ENCODE peak calls at places on chromosomes 1 and 21, in six cellular contexts. One of them, this sample, is unnamed.

GRCh38 chr1:2856821-2857290 is 55.4 kb upstream of the TTC34 start:
- DNase-seq in thoracic aorta: no peak
- DNase-seq in iPS-NIHi11: no peak
- DNase-seq in right cardiac atrium: peak
- DNase-seq in left lung: peak
- DNase-seq in GM23248: no peak
- DNase-seq in this sample: no peak

GRCh38 chr1:244952940-244953339 is 88.6 kb upstream of the HNRNPU start:
- DNase-seq in thoracic aorta: no peak
- DNase-seq in iPS-NIHi11: no peak
- DNase-seq in right cardiac atrium: no peak
- DNase-seq in left lung: no peak
- DNase-seq in GM23248: no peak
- DNase-seq in this sample: no peak

GRCh38 chr1:10620776-10621175 is 146.0 kb downstream of the PEX14 start:
- DNase-seq in thoracic aorta: no peak
- DNase-seq in iPS-NIHi11: no peak
- DNase-seq in right cardiac atrium: no peak
- DNase-seq in left lung: no peak
- DNase-seq in GM23248: no peak
- DNase-seq in this sample: no peak

GRCh38 chr1:222777463-222777862 is 37.4 kb upstream of the DISP1 start:
- DNase-seq in thoracic aorta: no peak
- DNase-seq in iPS-NIHi11: no peak
- DNase-seq in right cardiac atrium: no peak
- DNase-seq in left lung: no peak
- DNase-seq in GM23248: peak
- DNase-seq in this sample: no peak

GRCh38 chr1:90964444-90965035 is 57.3 kb downstream of the ZNF644 start:
- DNase-seq in thoracic aorta: no peak
- DNase-seq in iPS-NIHi11: no peak
- DNase-seq in right cardiac atrium: no peak
- DNase-seq in left lung: no peak
- DNase-seq in GM23248: peak
- DNase-seq in this sample: no peak

GRCh38 chr1:172135076-172135672 is 285.3 kb upstream of the C1orf105 start:
- DNase-seq in thoracic aorta: no peak
- DNase-seq in iPS-NIHi11: peak
- DNase-seq in right cardiac atrium: no peak
- DNase-seq in left lung: no peak
- DNase-seq in GM23248: no peak
- DNase-seq in this sample: no peak

GRCh38 chr1:37795340-37796110 is 1.9 kb downstream of the MANEAL start:
- DNase-seq in thoracic aorta: no peak
- DNase-seq in iPS-NIHi11: peak
- DNase-seq in right cardiac atrium: peak
- DNase-seq in left lung: peak
- DNase-seq in GM23248: peak
- DNase-seq in this sample: peak

GRCh38 chr1:197171531-197171930 is 25.1 kb upstream of the ASPM start:
- DNase-seq in thoracic aorta: no peak
- DNase-seq in iPS-NIHi11: no peak
- DNase-seq in right cardiac atrium: no peak
- DNase-seq in left lung: no peak
- DNase-seq in GM23248: peak
- DNase-seq in this sample: no peak

GRCh38 chr1:109844609-109845008 is 66.0 kb upstream of the CSF1 start:
- DNase-seq in thoracic aorta: no peak
- DNase-seq in iPS-NIHi11: no peak
- DNase-seq in right cardiac atrium: no peak
- DNase-seq in left lung: no peak
- DNase-seq in GM23248: no peak
- DNase-seq in this sample: no peak

GRCh38 chr1:160911441-160911840 is 26.5 kb upstream of the ITLN1 start:
- DNase-seq in thoracic aorta: no peak
- DNase-seq in iPS-NIHi11: no peak
- DNase-seq in right cardiac atrium: no peak
- DNase-seq in left lung: no peak
- DNase-seq in GM23248: no peak
- DNase-seq in this sample: no peak

GRCh38 chr1:164591858-164592257 is 32.9 kb downstream of the PBX1 start:
- DNase-seq in thoracic aorta: no peak
- DNase-seq in iPS-NIHi11: no peak
- DNase-seq in right cardiac atrium: no peak
- DNase-seq in left lung: no peak
- DNase-seq in GM23248: peak
- DNase-seq in this sample: no peak

GRCh38 chr21:33541105-33541711 is 709 bp downstream of the GART start:
- DNase-seq in thoracic aorta: no peak
- DNase-seq in iPS-NIHi11: no peak
- DNase-seq in right cardiac atrium: no peak
- DNase-seq in left lung: no peak
- DNase-seq in GM23248: peak
- DNase-seq in this sample: no peak

GRCh38 chr1:33435096-33435820 is 4.4 kb upstream of the PHC2 start:
- DNase-seq in thoracic aorta: no peak
- DNase-seq in iPS-NIHi11: no peak
- DNase-seq in right cardiac atrium: no peak
- DNase-seq in left lung: no peak
- DNase-seq in GM23248: peak
- DNase-seq in this sample: no peak

GRCh38 chr1:84827976-84828375 is 65.0 kb downstream of the LPAR3 start:
- DNase-seq in thoracic aorta: no peak
- DNase-seq in iPS-NIHi11: no peak
- DNase-seq in right cardiac atrium: no peak
- DNase-seq in left lung: no peak
- DNase-seq in GM23248: no peak
- DNase-seq in this sample: no peak

GRCh38 chr1:116194592-116194991 is 83.4 kb downstream of the MAB21L3 start:
- DNase-seq in thoracic aorta: no peak
- DNase-seq in iPS-NIHi11: no peak
- DNase-seq in right cardiac atrium: no peak
- DNase-seq in left lung: no peak
- DNase-seq in GM23248: no peak
- DNase-seq in this sample: no peak

GRCh38 chr1:212607924-212608208 is 695 bp upstream of the ATF3 start:
- DNase-seq in thoracic aorta: no peak
- DNase-seq in iPS-NIHi11: no peak
- DNase-seq in right cardiac atrium: no peak
- DNase-seq in left lung: peak
- DNase-seq in GM23248: peak
- DNase-seq in this sample: no peak

GRCh38 chr21:36135391-36136094 is 664 bp downstream of the CBR3 start:
- DNase-seq in thoracic aorta: no peak
- DNase-seq in iPS-NIHi11: peak
- DNase-seq in right cardiac atrium: peak
- DNase-seq in left lung: peak
- DNase-seq in GM23248: peak
- DNase-seq in this sample: peak

GRCh38 chr1:226723640-226724532 is 15.2 kb downstream of the ITPKB start:
- DNase-seq in thoracic aorta: no peak
- DNase-seq in iPS-NIHi11: peak
- DNase-seq in right cardiac atrium: no peak
- DNase-seq in left lung: no peak
- DNase-seq in GM23248: peak
- DNase-seq in this sample: no peak

GRCh38 chr1:208139434-208140086 is 104.6 kb downstream of the PLXNA2 start:
- DNase-seq in thoracic aorta: no peak
- DNase-seq in iPS-NIHi11: no peak
- DNase-seq in right cardiac atrium: no peak
- DNase-seq in left lung: no peak
- DNase-seq in GM23248: no peak
- DNase-seq in this sample: no peak

GRCh38 chr1:154574715-154575114 is 7.1 kb downstream of the CHRNB2 start:
- DNase-seq in thoracic aorta: no peak
- DNase-seq in iPS-NIHi11: no peak
- DNase-seq in right cardiac atrium: no peak
- DNase-seq in left lung: no peak
- DNase-seq in GM23248: peak
- DNase-seq in this sample: peak

GRCh38 chr1:59506952-59507351 is 210.1 kb downstream of the FGGY start:
- DNase-seq in thoracic aorta: no peak
- DNase-seq in iPS-NIHi11: no peak
- DNase-seq in right cardiac atrium: no peak
- DNase-seq in left lung: no peak
- DNase-seq in GM23248: peak
- DNase-seq in this sample: peak

GRCh38 chr1:172279951-172280350 is 140.5 kb upstream of the C1orf105 start:
- DNase-seq in thoracic aorta: no peak
- DNase-seq in iPS-NIHi11: no peak
- DNase-seq in right cardiac atrium: no peak
- DNase-seq in left lung: no peak
- DNase-seq in GM23248: peak
- DNase-seq in this sample: no peak

GRCh38 chr1:3464649-3465025 is 10.2 kb downstream of the ARHGEF16 start:
- DNase-seq in thoracic aorta: no peak
- DNase-seq in iPS-NIHi11: no peak
- DNase-seq in right cardiac atrium: no peak
- DNase-seq in left lung: peak
- DNase-seq in GM23248: no peak
- DNase-seq in this sample: no peak

GRCh38 chr1:53324728-53325297 is 3.1 kb downstream of the LRP8 start:
- DNase-seq in thoracic aorta: no peak
- DNase-seq in iPS-NIHi11: no peak
- DNase-seq in right cardiac atrium: no peak
- DNase-seq in left lung: no peak
- DNase-seq in GM23248: peak
- DNase-seq in this sample: no peak

GRCh38 chr1:213615226-213615881 is 372.4 kb upstream of the PROX1 start:
- DNase-seq in thoracic aorta: no peak
- DNase-seq in iPS-NIHi11: no peak
- DNase-seq in right cardiac atrium: no peak
- DNase-seq in left lung: no peak
- DNase-seq in GM23248: no peak
- DNase-seq in this sample: no peak

GRCh38 chr1:2316451-2316940 is 74.9 kb downstream of the MORN1 start:
- DNase-seq in thoracic aorta: no peak
- DNase-seq in iPS-NIHi11: no peak
- DNase-seq in right cardiac atrium: no peak
- DNase-seq in left lung: no peak
- DNase-seq in GM23248: peak
- DNase-seq in this sample: no peak

GRCh38 chr1:154459044-154459443 is 43.0 kb upstream of the TDRD10 start:
- DNase-seq in thoracic aorta: no peak
- DNase-seq in iPS-NIHi11: no peak
- DNase-seq in right cardiac atrium: no peak
- DNase-seq in left lung: no peak
- DNase-seq in GM23248: no peak
- DNase-seq in this sample: no peak

GRCh38 chr1:47782414-47783165 is 214.6 kb downstream of the TRABD2B start:
- DNase-seq in thoracic aorta: peak
- DNase-seq in iPS-NIHi11: no peak
- DNase-seq in right cardiac atrium: no peak
- DNase-seq in left lung: peak
- DNase-seq in GM23248: peak
- DNase-seq in this sample: no peak

GRCh38 chr1:184418955-184419733 is 32.3 kb downstream of the C1orf21 start:
- DNase-seq in thoracic aorta: no peak
- DNase-seq in iPS-NIHi11: no peak
- DNase-seq in right cardiac atrium: no peak
- DNase-seq in left lung: no peak
- DNase-seq in GM23248: no peak
- DNase-seq in this sample: no peak

GRCh38 chr1:7616076-7616833 is 154.8 kb upstream of the VAMP3 start:
- DNase-seq in thoracic aorta: no peak
- DNase-seq in iPS-NIHi11: peak
- DNase-seq in right cardiac atrium: peak
- DNase-seq in left lung: peak
- DNase-seq in GM23248: peak
- DNase-seq in this sample: no peak

GRCh38 chr1:208681878-208682663 is 437.9 kb upstream of the PLXNA2 start:
- DNase-seq in thoracic aorta: no peak
- DNase-seq in iPS-NIHi11: no peak
- DNase-seq in right cardiac atrium: no peak
- DNase-seq in left lung: no peak
- DNase-seq in GM23248: no peak
- DNase-seq in this sample: no peak

GRCh38 chr1:242623118-242623517 is 98.6 kb upstream of the PLD5 start:
- DNase-seq in thoracic aorta: no peak
- DNase-seq in iPS-NIHi11: no peak
- DNase-seq in right cardiac atrium: no peak
- DNase-seq in left lung: no peak
- DNase-seq in GM23248: no peak
- DNase-seq in this sample: no peak

GRCh38 chr1:3863231-3863935 is 6.1 kb downstream of the DFFB start:
- DNase-seq in thoracic aorta: no peak
- DNase-seq in iPS-NIHi11: no peak
- DNase-seq in right cardiac atrium: no peak
- DNase-seq in left lung: peak
- DNase-seq in GM23248: no peak
- DNase-seq in this sample: no peak

This sample was measured in posterior cingulate gyrus.